ENCODE peak calls at places on chromosomes 16 and 17, in six cellular contexts. M is SJSA1, W is HL-60, F is ovary, P is cardiac muscle cell, A is transverse colon. Z is an unnamed sample.

GRCh38 chr16:71626858-71627213 is 852 bp downstream of the MARVELD3 start:
- DNase-seq in M (no peak), W (no peak), F (peak), P (no peak), A (peak), Z (no peak)

GRCh38 chr16:17382514-17382913 is 88.2 kb downstream of the XYLT1 start:
- DNase-seq in M (no peak), W (no peak), F (no peak), P (peak), A (no peak), Z (no peak)

GRCh38 chr16:5175263-5175662 is 77.7 kb upstream of the EEF2KMT start:
- DNase-seq in M (no peak), W (no peak), F (no peak), P (no peak), A (peak), Z (no peak)

GRCh38 chr17:76736349-76737081 is 616 bp downstream of the SRSF2 start:
- DNase-seq in M (peak), W (no peak), F (peak), P (peak), A (peak), Z (peak)

GRCh38 chr17:1958134-1958881 is 66.8 kb downstream of the RTN4RL1 start:
- DNase-seq in M (no peak), W (no peak), F (no peak), P (no peak), A (no peak), Z (no peak)

GRCh38 chr16:25014500-25015147 is 545 bp downstream of the ARHGAP17 start:
- DNase-seq in M (peak), W (no peak), F (peak), P (peak), A (peak), Z (peak)

GRCh38 chr16:88446061-88446460 is 7.0 kb upstream of the ZFPM1 start:
- DNase-seq in M (no peak), W (no peak), F (no peak), P (no peak), A (no peak), Z (no peak)

GRCh38 chr17:71458322-71458721 is 662.5 kb upstream of the SOX9 start:
- DNase-seq in M (no peak), W (no peak), F (no peak), P (no peak), A (no peak), Z (no peak)

GRCh38 chr17:59093702-59094231 is 12.9 kb downstream of the TRIM37 start:
- DNase-seq in M (peak), W (no peak), F (peak), P (no peak), A (peak), Z (no peak)

GRCh38 chr16:87703071-87703470 is 62.7 kb downstream of the KLHDC4 start:
- DNase-seq in M (no peak), W (no peak), F (no peak), P (no peak), A (no peak), Z (no peak)

GRCh38 chr17:3712811-3713463 is 10.8 kb upstream of the HASPIN start:
- DNase-seq in M (no peak), W (no peak), F (no peak), P (no peak), A (no peak), Z (no peak)

GRCh38 chr17:77958716-77959215 is 263 bp downstream of the TNRC6C start:
- DNase-seq in M (no peak), W (no peak), F (no peak), P (no peak), A (no peak), Z (no peak)

GRCh38 chr16:20950294-20950693 is 49.7 kb downstream of the LYRM1 start:
- DNase-seq in M (no peak), W (no peak), F (no peak), P (no peak), A (no peak), Z (no peak)

GRCh38 chr17:81926451-81927144 is 937 bp downstream of the MAFG start:
- DNase-seq in M (peak), W (peak), F (peak), P (peak), A (peak), Z (no peak)

GRCh38 chr16:29784901-29785500 is 5.5 kb upstream of the KIF22 start:
- DNase-seq in M (peak), W (no peak), F (peak), P (peak), A (peak), Z (peak)

GRCh38 chr17:80827646-80828643 is 163.7 kb upstream of the CHMP6 start:
- DNase-seq in M (no peak), W (no peak), F (peak), P (no peak), A (no peak), Z (no peak)

GRCh38 chr16:86529160-86529559 is 18.8 kb downstream of the FOXF1 start:
- DNase-seq in M (no peak), W (no peak), F (no peak), P (no peak), A (no peak), Z (no peak)

GRCh38 chr17:68424861-68425260 is 32.4 kb downstream of the WIPI1 start:
- DNase-seq in M (no peak), W (no peak), F (no peak), P (no peak), A (no peak), Z (no peak)

GRCh38 chr17:78197147-78197830 is 10.1 kb downstream of the AFMID start:
- DNase-seq in M (no peak), W (no peak), F (no peak), P (no peak), A (no peak), Z (no peak)

GRCh38 chr17:61385091-61385868 is 14.4 kb upstream of the TBX2 start:
- DNase-seq in M (no peak), W (no peak), F (no peak), P (peak), A (no peak), Z (no peak)

GRCh38 chr16:20741555-20742285 is at the start of gene THUMPD1:
- DNase-seq in M (peak), W (peak), F (peak), P (peak), A (peak), Z (peak)

GRCh38 chr16:59126486-59126885 is 392.4 kb upstream of the GOT2 start:
- DNase-seq in M (no peak), W (no peak), F (no peak), P (no peak), A (no peak), Z (no peak)

GRCh38 chr16:72536673-72537435 is 364.9 kb upstream of the PMFBP1 start:
- DNase-seq in M (no peak), W (no peak), F (no peak), P (no peak), A (no peak), Z (no peak)

GRCh38 chr17:7191571-7192270 is 12.6 kb upstream of the ASGR1 start:
- DNase-seq in M (peak), W (no peak), F (peak), P (peak), A (no peak), Z (no peak)

GRCh38 chr16:17229766-17230165 is 241.0 kb downstream of the XYLT1 start:
- DNase-seq in M (no peak), W (no peak), F (no peak), P (no peak), A (no peak), Z (no peak)

GRCh38 chr17:31593806-31594205 is 202.3 kb downstream of the RAB11FIP4 start:
- DNase-seq in M (peak), W (no peak), F (no peak), P (no peak), A (no peak), Z (no peak)

GRCh38 chr16:6144441-6144840 is 1046.8 kb upstream of the EEF2KMT start:
- DNase-seq in M (no peak), W (no peak), F (no peak), P (no peak), A (no peak), Z (no peak)

GRCh38 chr16:56340864-56341365 is 84.4 kb downstream of the AMFR start:
- DNase-seq in M (no peak), W (no peak), F (no peak), P (no peak), A (no peak), Z (no peak)

GRCh38 chr16:55542459-55543082 is 23.9 kb upstream of the CAPNS2 start:
- DNase-seq in M (no peak), W (no peak), F (no peak), P (no peak), A (no peak), Z (no peak)

GRCh38 chr17:59361916-59362810 is 30.7 kb downstream of the YPEL2 start:
- DNase-seq in M (no peak), W (no peak), F (no peak), P (no peak), A (no peak), Z (no peak)

GRCh38 chr17:41784207-41784744 is 2.2 kb downstream of the JUP start:
- DNase-seq in M (no peak), W (peak), F (no peak), P (peak), A (peak), Z (no peak)

DNA sequence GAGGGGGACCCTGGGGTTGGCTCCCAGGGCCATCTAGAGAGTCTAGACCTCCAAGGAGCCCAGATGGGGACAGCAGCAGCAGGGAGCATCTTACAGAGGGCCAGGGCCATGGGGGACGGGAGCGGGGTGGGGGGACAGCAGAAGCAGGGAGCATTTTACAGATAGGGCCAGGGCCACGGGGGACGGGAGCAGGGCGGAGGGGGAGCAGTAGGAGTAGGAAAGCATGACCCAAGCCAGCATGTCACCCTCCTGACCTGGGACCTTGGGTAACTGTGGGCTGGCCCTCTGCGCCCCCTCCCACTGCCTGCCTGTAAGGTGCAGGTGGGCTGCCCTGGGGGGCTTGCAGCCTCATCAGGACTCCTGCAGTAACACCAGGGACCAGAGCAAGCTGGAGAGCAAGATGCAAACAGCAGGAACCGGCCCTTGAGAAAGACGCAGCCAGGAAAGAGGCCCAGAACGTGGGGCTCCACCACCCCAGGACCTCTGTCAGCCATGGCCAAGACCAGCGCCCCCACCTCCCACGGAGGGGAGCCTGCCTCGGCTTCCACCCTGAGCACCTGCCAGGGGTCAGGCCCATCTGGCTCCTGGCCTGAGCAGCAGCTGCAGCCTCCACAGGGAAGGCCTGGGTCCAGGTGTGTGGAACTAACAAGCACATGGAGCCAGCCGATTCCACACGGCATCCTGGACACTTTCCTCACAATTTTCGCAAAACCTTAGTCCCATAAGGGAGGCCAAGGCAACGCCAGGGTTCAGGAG is 2.4 kb downstream of the ZNF598 start:
- DNase-seq in M (no peak), W (no peak), F (no peak), P (no peak), A (no peak), Z (no peak)
- H3K27ac ChIP-seq in M (no peak), W (peak), F (no peak), P (no peak), A (no peak), Z (no peak)

GRCh38 chr16:2170587-2171435 is 15.2 kb downstream of the TRAF7 start:
- DNase-seq in M (no peak), W (no peak), F (no peak), P (no peak), A (no peak), Z (no peak)
- H3K27ac ChIP-seq in M (no peak), W (no peak), F (no peak), P (no peak), A (no peak), Z (no peak)

DNA sequence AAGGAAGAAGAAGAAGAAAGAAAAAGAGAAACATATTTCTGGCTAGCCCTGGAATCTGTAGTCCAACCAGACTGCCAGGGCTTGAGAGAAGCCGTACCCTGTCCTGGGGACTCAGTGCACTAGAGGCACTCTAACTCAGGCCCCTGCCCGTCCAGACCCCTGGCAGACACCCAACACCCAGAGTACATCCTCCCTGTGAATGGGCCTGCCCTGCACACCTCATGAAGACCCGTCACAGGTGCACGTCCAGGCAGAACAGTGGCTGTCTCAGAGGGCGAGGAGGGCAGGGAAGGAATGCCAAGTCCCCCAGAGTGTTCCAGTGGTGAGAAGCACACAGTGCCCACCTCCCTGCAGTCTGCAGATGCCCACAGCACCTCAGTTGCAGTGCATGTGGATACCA is 23.0 kb downstream of the MPG start:
- DNase-seq in M (no peak), W (no peak), F (no peak), P (no peak), A (no peak), Z (no peak)
- H3K27ac ChIP-seq in M (no peak), W (no peak), F (peak), P (no peak), A (no peak), Z (peak)

DNA sequence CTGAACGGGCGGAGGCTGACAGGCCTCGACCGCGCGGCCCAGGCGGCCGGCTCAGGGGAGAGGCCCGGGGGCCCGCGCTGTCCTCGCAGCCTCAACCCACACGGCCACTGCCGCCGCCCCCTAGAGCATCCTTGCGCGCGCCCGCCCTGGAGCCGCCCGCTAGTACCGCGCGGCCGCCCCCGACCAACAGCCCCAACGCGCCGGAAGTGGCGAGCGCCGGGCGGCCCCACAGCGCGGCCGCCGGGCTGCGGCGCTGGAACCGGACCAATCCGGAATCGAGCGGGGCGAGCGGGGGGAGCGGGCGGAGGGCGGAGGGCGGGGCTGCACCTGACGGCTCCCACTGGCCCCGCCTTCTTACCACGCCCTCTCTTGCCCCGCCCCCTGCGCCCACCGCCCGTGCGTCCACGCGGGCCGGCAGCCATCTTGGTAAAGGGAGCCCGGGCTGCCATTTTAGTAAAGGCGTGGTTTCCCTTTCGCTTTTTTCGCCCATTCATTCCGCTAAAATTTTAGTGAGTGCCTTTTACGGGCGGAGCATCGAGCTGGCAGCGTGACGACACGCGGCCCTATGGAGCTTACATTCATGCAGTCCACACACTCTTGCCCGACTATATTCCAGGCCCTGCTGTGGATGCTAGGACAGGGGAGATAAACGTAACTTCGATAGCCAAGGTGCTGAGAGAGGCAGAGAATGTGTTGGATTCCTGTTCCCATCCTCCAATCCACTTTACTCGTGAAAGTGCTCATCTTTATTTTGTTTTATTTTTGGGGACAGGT is at the start of gene XPO6:
- DNase-seq in M (peak), W (peak), F (peak), P (peak), A (peak), Z (peak)
- H3K27ac ChIP-seq in M (peak), W (peak), F (peak), P (no peak), A (peak), Z (peak)

DNA sequence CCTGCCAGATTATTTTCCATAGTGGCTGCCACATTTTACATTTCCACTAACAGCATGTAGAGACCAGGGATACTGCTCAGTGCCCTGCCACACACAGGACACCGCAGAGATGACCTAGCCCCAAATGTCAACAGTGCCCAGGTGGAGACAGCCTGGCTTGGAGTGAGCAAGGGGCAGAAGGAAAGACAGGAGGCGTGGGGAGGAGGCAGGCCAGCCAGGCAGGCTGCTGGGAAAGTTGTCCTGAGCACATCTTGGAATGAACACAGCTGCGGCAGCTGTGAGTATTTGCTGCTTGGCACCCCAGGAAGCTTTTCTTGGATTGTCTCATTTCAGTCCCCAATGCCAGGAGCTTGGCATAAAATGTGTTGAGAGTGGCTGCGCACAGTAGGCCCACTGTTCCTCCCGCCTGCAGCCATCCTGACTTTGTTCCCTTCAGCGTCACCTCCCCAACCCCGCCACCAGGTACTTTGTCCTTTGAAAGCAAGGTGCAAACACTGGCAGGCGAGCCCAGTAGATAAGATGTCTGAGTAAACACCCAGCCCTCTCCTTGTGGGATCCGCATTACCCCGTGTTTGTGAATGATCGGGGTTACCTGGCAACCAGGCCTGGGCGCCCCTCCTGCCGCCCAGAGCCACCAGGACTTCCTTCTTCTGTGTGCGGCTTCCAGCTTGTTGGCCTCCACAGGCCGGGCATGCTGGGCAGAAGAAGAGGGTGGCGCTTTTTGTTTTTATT is 114.0 kb downstream of the CMIP start:
- DNase-seq in M (no peak), W (no peak), F (no peak), P (no peak), A (peak), Z (no peak)
- H3K27ac ChIP-seq in M (no peak), W (no peak), F (no peak), P (no peak), A (peak), Z (no peak)

GRCh38 chr16:27618611-27619380 is 68.9 kb downstream of the KATNIP start:
- DNase-seq in M (no peak), W (no peak), F (no peak), P (peak), A (no peak), Z (no peak)
- H3K27ac ChIP-seq in M (no peak), W (no peak), F (no peak), P (peak), A (no peak), Z (no peak)

GRCh38 chr17:16941072-16941641 is 30.8 kb downstream of the TNFRSF13B start:
- DNase-seq in M (peak), W (no peak), F (no peak), P (no peak), A (no peak), Z (no peak)
- H3K27ac ChIP-seq in M (no peak), W (no peak), F (no peak), P (no peak), A (no peak), Z (no peak)